ENCODE peak calls at places on chromosomes 16 and 17, in nine cellular contexts. O, Q, B, G, S, K, J, Y and E are unnamed samples.
A peak's percentile ranks its signal among the peaks of the same experiment; 100 is the strongest.

GRCh38 chr16:58249388-58249779 is 45.4 kb downstream of the PRSS54 start:
- DNase-seq in O (no peak), Q (no peak), B (no peak), G (no peak), S (no peak), K (no peak), J (no peak), Y (no peak), E (peak; percentile 6)

GRCh38 chr17:42675348-42675983 is 1.3 kb downstream of the PLEKHH3 start:
- DNase-seq in O (no peak), Q (no peak), B (no peak), G (no peak), S (no peak), K (no peak), J (no peak), Y (peak; percentile 76), E (no peak)

GRCh38 chr17:31554930-31555329 is 163.5 kb downstream of the RAB11FIP4 start:
- DNase-seq in O (no peak), Q (no peak), B (no peak), G (peak; percentile 55), S (no peak), K (no peak), J (no peak), Y (no peak), E (peak; percentile 13)

GRCh38 chr17:80802626-80803450 is 188.8 kb upstream of the CHMP6 start:
- DNase-seq in O (no peak), Q (no peak), B (no peak), G (no peak), S (peak; percentile 80), K (no peak), J (no peak), Y (no peak), E (no peak)

GRCh38 chr17:73293480-73293911 is 18.3 kb downstream of the CDC42EP4 start:
- DNase-seq in O (peak; percentile 93), Q (no peak), B (peak; percentile 71), G (peak; percentile 92), S (peak; percentile 93), K (no peak), J (peak; percentile 91), Y (peak; percentile 64), E (peak; percentile 30)

GRCh38 chr17:14474591-14474990 is 173.7 kb downstream of the HS3ST3B1 start:
- DNase-seq in O (no peak), Q (no peak), B (no peak), G (no peak), S (no peak), K (no peak), J (no peak), Y (no peak), E (no peak)

GRCh38 chr17:48444531-48445247 is 14.7 kb upstream of the SKAP1 start:
- DNase-seq in O (peak; percentile 17), Q (peak; percentile 52), B (no peak), G (no peak), S (no peak), K (no peak), J (no peak), Y (no peak), E (peak; percentile 36)

GRCh38 chr16:876523-877241 is 76.1 kb upstream of the GNG13 start:
- DNase-seq in O (no peak), Q (no peak), B (no peak), G (no peak), S (no peak), K (no peak), J (no peak), Y (no peak), E (no peak)

GRCh38 chr17:32298721-32299578 is 33.3 kb downstream of the RHBDL3 start:
- DNase-seq in O (no peak), Q (no peak), B (no peak), G (no peak), S (no peak), K (no peak), J (no peak), Y (no peak), E (no peak)

GRCh38 chr16:17476414-17477259 is 5.9 kb upstream of the XYLT1 start:
- DNase-seq in O (peak; percentile 24), Q (peak; percentile 59), B (no peak), G (peak; percentile 85), S (peak; percentile 83), K (peak; percentile 51), J (peak; percentile 36), Y (no peak), E (peak; percentile 12)

GRCh38 chr17:73371285-73371684 is 59.5 kb upstream of the CDC42EP4 start:
- DNase-seq in O (peak; percentile 88), Q (no peak), B (no peak), G (peak; percentile 94), S (no peak), K (peak; percentile 73), J (peak; percentile 71), Y (no peak), E (peak; percentile 90)

GRCh38 chr17:64969046-64969501 is 49.8 kb upstream of the LRRC37A3 start:
- DNase-seq in O (no peak), Q (no peak), B (no peak), G (no peak), S (peak; percentile 13), K (no peak), J (no peak), Y (no peak), E (no peak)

GRCh38 chr17:67602974-67603373 is 114.8 kb upstream of the NOL11 start:
- DNase-seq in O (no peak), Q (peak; percentile 69), B (no peak), G (peak; percentile 63), S (peak; percentile 65), K (no peak), J (peak; percentile 20), Y (no peak), E (peak; percentile 37)

GRCh38 chr16:1053700-1054368 is 18.7 kb upstream of the SSTR5 start:
- DNase-seq in O (no peak), Q (no peak), B (no peak), G (no peak), S (no peak), K (no peak), J (no peak), Y (peak; percentile 49), E (no peak)

GRCh38 chr16:89945654-89946053 is 2.9 kb upstream of the DEF8 start:
- DNase-seq in O (no peak), Q (no peak), B (no peak), G (no peak), S (no peak), K (no peak), J (no peak), Y (no peak), E (no peak)